ENCODE peak calls at places on chromosomes 3 and 15, in eight cellular contexts. One of them, this sample, is unnamed.

GRCh38 chr3:185176756-185177359 is 24.0 kb upstream of the C3orf70 start:
- DNase-seq in left ventricle myocardium inferior: peak; percentile 20
- DNase-seq in A673: peak; percentile 63
- DNase-seq in CD4-positive, alpha-beta memory T cell: no peak
- DNase-seq in OCI-LY7: peak; percentile 38
- DNase-seq in endothelial cell of umbilical vein: peak; percentile 48
- DNase-seq in CD8-positive, alpha-beta T cell: no peak
- DNase-seq in gastrocnemius medialis: no peak
- DNase-seq in this sample: no peak

GRCh38 chr3:152309031-152309430 is 40.3 kb downstream of the MBNL1 start:
- DNase-seq in left ventricle myocardium inferior: no peak
- DNase-seq in A673: no peak
- DNase-seq in CD4-positive, alpha-beta memory T cell: no peak
- DNase-seq in OCI-LY7: no peak
- DNase-seq in endothelial cell of umbilical vein: no peak
- DNase-seq in CD8-positive, alpha-beta T cell: no peak
- DNase-seq in gastrocnemius medialis: no peak
- DNase-seq in this sample: no peak

GRCh38 chr3:33299395-33300081 is 22.3 kb downstream of the FBXL2 start:
- DNase-seq in left ventricle myocardium inferior: no peak
- DNase-seq in A673: no peak
- DNase-seq in CD4-positive, alpha-beta memory T cell: no peak
- DNase-seq in OCI-LY7: no peak
- DNase-seq in endothelial cell of umbilical vein: no peak
- DNase-seq in CD8-positive, alpha-beta T cell: no peak
- DNase-seq in gastrocnemius medialis: no peak
- DNase-seq in this sample: no peak

GRCh38 chr15:82647045-82647834 is at the start of gene CPEB1:
- DNase-seq in left ventricle myocardium inferior: peak; percentile 52
- DNase-seq in A673: peak; percentile 22
- DNase-seq in CD4-positive, alpha-beta memory T cell: no peak
- DNase-seq in OCI-LY7: no peak
- DNase-seq in endothelial cell of umbilical vein: no peak
- DNase-seq in CD8-positive, alpha-beta T cell: peak; percentile 61
- DNase-seq in gastrocnemius medialis: peak; percentile 44
- DNase-seq in this sample: no peak

GRCh38 chr15:60966316-60966715 is 262.8 kb downstream of the RORA start:
- DNase-seq in left ventricle myocardium inferior: no peak
- DNase-seq in A673: no peak
- DNase-seq in CD4-positive, alpha-beta memory T cell: no peak
- DNase-seq in OCI-LY7: no peak
- DNase-seq in endothelial cell of umbilical vein: no peak
- DNase-seq in CD8-positive, alpha-beta T cell: no peak
- DNase-seq in gastrocnemius medialis: no peak
- DNase-seq in this sample: no peak

GRCh38 chr15:29656636-29657475 is 165.4 kb downstream of the TJP1 start:
- DNase-seq in left ventricle myocardium inferior: no peak
- DNase-seq in A673: no peak
- DNase-seq in CD4-positive, alpha-beta memory T cell: no peak
- DNase-seq in OCI-LY7: no peak
- DNase-seq in endothelial cell of umbilical vein: no peak
- DNase-seq in CD8-positive, alpha-beta T cell: no peak
- DNase-seq in gastrocnemius medialis: no peak
- DNase-seq in this sample: no peak

GRCh38 chr3:126028096-126028495 is 55.8 kb downstream of the SLC41A3 start:
- DNase-seq in left ventricle myocardium inferior: no peak
- DNase-seq in A673: no peak
- DNase-seq in CD4-positive, alpha-beta memory T cell: no peak
- DNase-seq in OCI-LY7: no peak
- DNase-seq in endothelial cell of umbilical vein: no peak
- DNase-seq in CD8-positive, alpha-beta T cell: peak; percentile 13
- DNase-seq in gastrocnemius medialis: no peak
- DNase-seq in this sample: no peak

GRCh38 chr15:44775923-44776322 is 39.6 kb downstream of the TRIM69 start:
- DNase-seq in left ventricle myocardium inferior: no peak
- DNase-seq in A673: peak; percentile 74
- DNase-seq in CD4-positive, alpha-beta memory T cell: no peak
- DNase-seq in OCI-LY7: peak; percentile 14
- DNase-seq in endothelial cell of umbilical vein: no peak
- DNase-seq in CD8-positive, alpha-beta T cell: no peak
- DNase-seq in gastrocnemius medialis: no peak
- DNase-seq in this sample: no peak

GRCh38 chr15:95127356-95127755 is 896.0 kb downstream of the MCTP2 start:
- DNase-seq in left ventricle myocardium inferior: no peak
- DNase-seq in A673: no peak
- DNase-seq in CD4-positive, alpha-beta memory T cell: no peak
- DNase-seq in OCI-LY7: no peak
- DNase-seq in endothelial cell of umbilical vein: peak; percentile 57
- DNase-seq in CD8-positive, alpha-beta T cell: no peak
- DNase-seq in gastrocnemius medialis: no peak
- DNase-seq in this sample: no peak

GRCh38 chr3:113717818-113718217 is 21.4 kb upstream of the USF3 start:
- DNase-seq in left ventricle myocardium inferior: no peak
- DNase-seq in A673: no peak
- DNase-seq in CD4-positive, alpha-beta memory T cell: no peak
- DNase-seq in OCI-LY7: no peak
- DNase-seq in endothelial cell of umbilical vein: no peak
- DNase-seq in CD8-positive, alpha-beta T cell: no peak
- DNase-seq in gastrocnemius medialis: no peak
- DNase-seq in this sample: no peak

GRCh38 chr3:136250226-136250861 is at the start of gene PCCB:
- DNase-seq in left ventricle myocardium inferior: peak; percentile 94
- DNase-seq in A673: peak; percentile 95
- DNase-seq in CD4-positive, alpha-beta memory T cell: peak; percentile 93
- DNase-seq in OCI-LY7: peak; percentile 96
- DNase-seq in endothelial cell of umbilical vein: peak; percentile 96
- DNase-seq in CD8-positive, alpha-beta T cell: peak; percentile 95
- DNase-seq in gastrocnemius medialis: peak; percentile 95
- DNase-seq in this sample: peak; percentile 76

GRCh38 chr3:33886015-33886414 is 87.6 kb downstream of the PDCD6IP start:
- DNase-seq in left ventricle myocardium inferior: no peak
- DNase-seq in A673: no peak
- DNase-seq in CD4-positive, alpha-beta memory T cell: no peak
- DNase-seq in OCI-LY7: no peak
- DNase-seq in endothelial cell of umbilical vein: no peak
- DNase-seq in CD8-positive, alpha-beta T cell: no peak
- DNase-seq in gastrocnemius medialis: no peak
- DNase-seq in this sample: no peak

GRCh38 chr15:28896944-28897343 is 11.2 kb downstream of the APBA2 start:
- DNase-seq in left ventricle myocardium inferior: no peak
- DNase-seq in A673: peak; percentile 22
- DNase-seq in CD4-positive, alpha-beta memory T cell: no peak
- DNase-seq in OCI-LY7: no peak
- DNase-seq in endothelial cell of umbilical vein: peak; percentile 14
- DNase-seq in CD8-positive, alpha-beta T cell: no peak
- DNase-seq in gastrocnemius medialis: no peak
- DNase-seq in this sample: no peak

GRCh38 chr15:67146875-67147381 is 81.5 kb downstream of the SMAD3 start:
- DNase-seq in left ventricle myocardium inferior: no peak
- DNase-seq in A673: peak; percentile 68
- DNase-seq in CD4-positive, alpha-beta memory T cell: peak; percentile 78
- DNase-seq in OCI-LY7: no peak
- DNase-seq in endothelial cell of umbilical vein: peak; percentile 94
- DNase-seq in CD8-positive, alpha-beta T cell: no peak
- DNase-seq in gastrocnemius medialis: no peak
- DNase-seq in this sample: no peak

GRCh38 chr15:92805080-92805708 is 94.9 kb upstream of the CHD2 start:
- DNase-seq in left ventricle myocardium inferior: no peak
- DNase-seq in A673: no peak
- DNase-seq in CD4-positive, alpha-beta memory T cell: no peak
- DNase-seq in OCI-LY7: no peak
- DNase-seq in endothelial cell of umbilical vein: no peak
- DNase-seq in CD8-positive, alpha-beta T cell: no peak
- DNase-seq in gastrocnemius medialis: no peak
- DNase-seq in this sample: no peak
- H3K4me1 ChIP-seq in left ventricle myocardium inferior: peaks cover 37% of the 10 kb centered on the region
- H3K4me1 ChIP-seq in A673: peaks cover 20% of the 10 kb centered on the region
- H3K4me1 ChIP-seq in CD4-positive, alpha-beta memory T cell: peaks cover 29% of the 10 kb centered on the region
- H3K4me1 ChIP-seq in OCI-LY7: peaks cover 37% of the 10 kb centered on the region
- H3K4me1 ChIP-seq in endothelial cell of umbilical vein: peaks cover 18% of the 10 kb centered on the region
- H3K4me1 ChIP-seq in CD8-positive, alpha-beta T cell: peaks cover 11% of the 10 kb centered on the region
- H3K4me1 ChIP-seq in gastrocnemius medialis: peaks cover 45% of the 10 kb centered on the region
- H3K4me1 ChIP-seq in this sample: peaks cover 38% of the 10 kb centered on the region

DNA sequence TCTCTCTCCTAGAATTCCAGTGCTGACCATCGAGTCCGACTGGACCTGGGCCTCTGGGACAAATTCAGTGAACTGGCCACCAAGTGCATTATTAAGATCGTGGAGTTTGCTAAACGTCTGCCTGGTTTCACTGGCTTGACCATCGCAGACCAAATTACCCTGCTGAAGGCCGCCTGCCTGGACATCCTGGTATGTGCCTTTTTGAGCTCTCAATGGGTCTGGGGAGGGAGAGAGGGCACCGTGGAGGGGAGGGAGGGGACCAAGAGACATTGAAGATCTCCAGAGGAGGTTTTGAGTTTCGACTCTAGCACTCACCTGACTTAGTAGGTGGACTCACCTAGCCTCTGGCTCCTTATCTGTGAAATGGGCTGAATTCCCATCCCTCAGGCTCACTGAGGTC is 84.2 kb downstream of the TOP2B start:
- DNase-seq in left ventricle myocardium inferior: no peak
- DNase-seq in A673: no peak
- DNase-seq in CD4-positive, alpha-beta memory T cell: no peak
- DNase-seq in OCI-LY7: no peak
- DNase-seq in endothelial cell of umbilical vein: no peak
- DNase-seq in CD8-positive, alpha-beta T cell: no peak
- DNase-seq in gastrocnemius medialis: no peak
- DNase-seq in this sample: no peak
- H3K4me1 ChIP-seq in left ventricle myocardium inferior: peaks cover 6% of the 10 kb centered on the region
- H3K4me1 ChIP-seq in A673: no peaks in the 10 kb centered on the region
- H3K4me1 ChIP-seq in CD4-positive, alpha-beta memory T cell: no peaks in the 10 kb centered on the region
- H3K4me1 ChIP-seq in OCI-LY7: no peaks in the 10 kb centered on the region
- H3K4me1 ChIP-seq in endothelial cell of umbilical vein: peaks cover 13% of the 10 kb centered on the region
- H3K4me1 ChIP-seq in CD8-positive, alpha-beta T cell: no peaks in the 10 kb centered on the region
- H3K4me1 ChIP-seq in gastrocnemius medialis: no peaks in the 10 kb centered on the region
- H3K4me1 ChIP-seq in this sample: no peaks in the 10 kb centered on the region

DNA sequence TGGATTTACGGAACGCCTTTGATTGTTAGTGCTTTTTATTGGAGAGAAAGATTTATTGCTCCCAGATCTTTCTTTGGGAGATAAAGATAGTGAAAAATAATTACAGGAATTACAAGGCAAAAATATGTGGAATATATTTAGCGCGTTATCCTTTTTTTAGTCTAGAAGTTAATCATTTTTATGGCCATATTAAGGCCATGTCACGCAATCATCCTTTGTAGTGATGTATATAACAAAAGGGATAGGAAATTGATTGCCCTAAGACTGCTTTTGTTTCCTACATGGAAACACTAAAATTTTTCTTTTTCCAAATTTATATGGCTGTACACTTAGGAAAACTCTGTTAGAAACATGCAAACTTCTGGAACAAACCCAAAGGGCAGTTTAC is 1.5 kb downstream of the TRPC1 start:
- DNase-seq in left ventricle myocardium inferior: no peak
- DNase-seq in A673: no peak
- DNase-seq in CD4-positive, alpha-beta memory T cell: no peak
- DNase-seq in OCI-LY7: no peak
- DNase-seq in endothelial cell of umbilical vein: no peak
- DNase-seq in CD8-positive, alpha-beta T cell: no peak
- DNase-seq in gastrocnemius medialis: no peak
- DNase-seq in this sample: no peak
- H3K4me1 ChIP-seq in left ventricle myocardium inferior: peaks cover 25% of the 10 kb centered on the region
- H3K4me1 ChIP-seq in A673: peaks cover 7% of the 10 kb centered on the region
- H3K4me1 ChIP-seq in CD4-positive, alpha-beta memory T cell: peaks cover 12% of the 10 kb centered on the region
- H3K4me1 ChIP-seq in OCI-LY7: peaks cover 3% of the 10 kb centered on the region
- H3K4me1 ChIP-seq in endothelial cell of umbilical vein: peaks cover 7% of the 10 kb centered on the region
- H3K4me1 ChIP-seq in CD8-positive, alpha-beta T cell: peaks cover 9% of the 10 kb centered on the region
- H3K4me1 ChIP-seq in gastrocnemius medialis: peaks cover 2% of the 10 kb centered on the region
- H3K4me1 ChIP-seq in this sample: peaks cover 21% of the 10 kb centered on the region

GRCh38 chr3:100042577-100042981 is 71.7 kb downstream of the FILIP1L start:
- DNase-seq in left ventricle myocardium inferior: no peak
- DNase-seq in A673: no peak
- DNase-seq in CD4-positive, alpha-beta memory T cell: no peak
- DNase-seq in OCI-LY7: no peak
- DNase-seq in endothelial cell of umbilical vein: no peak
- DNase-seq in CD8-positive, alpha-beta T cell: no peak
- DNase-seq in gastrocnemius medialis: no peak
- DNase-seq in this sample: no peak

GRCh38 chr3:100040446-100040845 is 73.9 kb downstream of the FILIP1L start:
- DNase-seq in left ventricle myocardium inferior: no peak
- DNase-seq in A673: no peak
- DNase-seq in CD4-positive, alpha-beta memory T cell: no peak
- DNase-seq in OCI-LY7: no peak
- DNase-seq in endothelial cell of umbilical vein: peak; percentile 80
- DNase-seq in CD8-positive, alpha-beta T cell: no peak
- DNase-seq in gastrocnemius medialis: peak; percentile 67
- DNase-seq in this sample: no peak

GRCh38 chr3:100040846-100041245 is 73.5 kb downstream of the FILIP1L start:
- DNase-seq in left ventricle myocardium inferior: no peak
- DNase-seq in A673: no peak
- DNase-seq in CD4-positive, alpha-beta memory T cell: no peak
- DNase-seq in OCI-LY7: no peak
- DNase-seq in endothelial cell of umbilical vein: no peak
- DNase-seq in CD8-positive, alpha-beta T cell: no peak
- DNase-seq in gastrocnemius medialis: no peak
- DNase-seq in this sample: no peak

GRCh38 chr3:100042144-100042543 is 72.2 kb downstream of the FILIP1L start:
- DNase-seq in left ventricle myocardium inferior: no peak
- DNase-seq in A673: no peak
- DNase-seq in CD4-positive, alpha-beta memory T cell: no peak
- DNase-seq in OCI-LY7: no peak
- DNase-seq in endothelial cell of umbilical vein: peak; percentile 91
- DNase-seq in CD8-positive, alpha-beta T cell: no peak
- DNase-seq in gastrocnemius medialis: no peak
- DNase-seq in this sample: no peak

DNA sequence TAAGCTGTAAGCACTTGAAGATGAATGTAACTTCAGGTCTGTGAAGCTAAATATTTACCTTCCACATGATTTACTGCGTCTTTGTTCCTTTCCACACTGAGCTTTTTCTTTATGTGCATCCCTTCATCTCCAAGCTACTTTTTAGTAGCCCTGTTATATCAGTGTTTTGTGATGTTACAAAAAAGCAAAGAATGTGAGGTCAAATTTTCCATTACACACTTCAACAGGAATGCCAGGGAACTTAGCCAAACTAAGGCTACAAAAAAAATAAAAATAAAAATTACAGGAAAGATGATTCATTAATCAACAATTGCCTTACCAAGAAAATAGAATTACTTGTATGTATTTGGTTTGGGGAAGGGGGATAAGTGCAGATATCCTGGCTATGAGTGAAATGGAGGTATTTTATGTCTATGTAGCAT is 73.0 kb downstream of the FILIP1L start:
- DNase-seq in left ventricle myocardium inferior: no peak
- DNase-seq in A673: peak; percentile 58
- DNase-seq in CD4-positive, alpha-beta memory T cell: no peak
- DNase-seq in OCI-LY7: no peak
- DNase-seq in endothelial cell of umbilical vein: peak; percentile 99
- DNase-seq in CD8-positive, alpha-beta T cell: no peak
- DNase-seq in gastrocnemius medialis: no peak
- DNase-seq in this sample: no peak
- H3K4me1 ChIP-seq in left ventricle myocardium inferior: peaks cover 66% of the 10 kb centered on the region
- H3K4me1 ChIP-seq in A673: peaks cover 4% of the 10 kb centered on the region
- H3K4me1 ChIP-seq in CD4-positive, alpha-beta memory T cell: no peaks in the 10 kb centered on the region
- H3K4me1 ChIP-seq in OCI-LY7: peaks cover 12% of the 10 kb centered on the region
- H3K4me1 ChIP-seq in endothelial cell of umbilical vein: peaks cover 46% of the 10 kb centered on the region
- H3K4me1 ChIP-seq in CD8-positive, alpha-beta T cell: no peaks in the 10 kb centered on the region
- H3K4me1 ChIP-seq in gastrocnemius medialis: peaks cover 64% of the 10 kb centered on the region
- H3K4me1 ChIP-seq in this sample: peaks cover 57% of the 10 kb centered on the region

This sample was measured in thoracic aorta.